ENCODE peak calls at places on chromosome 4, in four cellular contexts. A is cardiac muscle cell, L is fibroblast of mammary gland, P is AG09319. M is an unnamed sample.

GRCh38 chr4:72525938-72526337 is 43.1 kb downstream of the ADAMTS3 start:
- DNase-seq in L (peak), P (peak), A (peak), M (peak)

GRCh38 chr4:134078230-134078914 is 123.2 kb downstream of the PABPC4L start:
- DNase-seq in L (no peak), P (no peak), A (no peak), M (peak)

GRCh38 chr4:107376293-107376692 is 340.2 kb upstream of the DKK2 start:
- DNase-seq in A (no peak), P (no peak), L (no peak), M (no peak)

GRCh38 chr4:123107444-123108252 is 185.3 kb upstream of the NUDT6 start:
- DNase-seq in L (no peak), P (no peak), A (no peak), M (no peak)

GRCh38 chr4:8383016-8383415 is 57.5 kb downstream of the ACOX3 start:
- DNase-seq in A (no peak), L (no peak), P (no peak), M (no peak)

GRCh38 chr4:17781072-17781830 is at the start of gene FAM184B:
- DNase-seq in P (no peak), L (no peak), A (peak), M (no peak)

GRCh38 chr4:117134386-117134785 is 49.0 kb upstream of the TRAM1L1 start:
- DNase-seq in A (peak), P (no peak), L (peak), M (peak)

GRCh38 chr4:175412744-175413143 is 399.3 kb downstream of the GPM6A start:
- DNase-seq in P (no peak), L (peak), A (no peak), M (peak)

GRCh38 chr4:27524224-27524623 is 663.6 kb downstream of the STIM2 start:
- DNase-seq in P (no peak), A (no peak), L (no peak), M (peak)

GRCh38 chr4:2040391-2041233 is 18.5 kb upstream of the NAT8L start:
- DNase-seq in L (no peak), P (no peak), A (peak), M (no peak)

GRCh38 chr4:85787133-85787532 is 312.2 kb downstream of the ARHGAP24 start:
- DNase-seq in A (no peak), P (no peak), L (peak), M (peak)

GRCh38 chr4:57110635-57111546 is 706 bp upstream of the IGFBP7 start:
- DNase-seq in L (peak), P (no peak), A (peak), M (peak)

GRCh38 chr4:8182858-8183725 is 16.0 kb upstream of the SH3TC1 start:
- DNase-seq in L (peak), P (peak), A (no peak), M (peak)

GRCh38 chr4:159552979-159553768 is 450.3 kb downstream of the RAPGEF2 start:
- DNase-seq in L (no peak), P (no peak), A (no peak), M (no peak)

GRCh38 chr4:186798951-186799659 is 75.4 kb upstream of the FAT1 start:
- DNase-seq in P (no peak), A (no peak), L (peak), M (peak)

GRCh38 chr4:150366487-150366999 is 215.4 kb upstream of the MAB21L2 start:
- DNase-seq in P (no peak), L (no peak), A (peak), M (no peak)

GRCh38 chr4:175813841-175814240 is 1.8 kb upstream of the GPM6A start:
- DNase-seq in A (no peak), L (no peak), P (no peak), M (no peak)

GRCh38 chr4:97394653-97395052 is 748.6 kb downstream of the STPG2 start:
- DNase-seq in A (no peak), P (no peak), L (peak), M (no peak)

GRCh38 chr4:44671636-44672035 is 6.6 kb upstream of the GUF1 start:
- DNase-seq in P (no peak), A (no peak), L (no peak), M (no peak)

GRCh38 chr4:105943234-105943633 is 48.0 kb downstream of the NPNT start:
- DNase-seq in P (no peak), L (no peak), A (no peak), M (no peak)

GRCh38 chr4:39256436-39256835 is 74.1 kb downstream of the WDR19 start:
- DNase-seq in P (no peak), A (no peak), L (no peak), M (no peak)

GRCh38 chr4:39259571-39260330 is 77.4 kb downstream of the WDR19 start:
- DNase-seq in L (peak), P (peak), A (no peak), M (peak)

GRCh38 chr4:39255916-39256315 is 73.6 kb downstream of the WDR19 start:
- DNase-seq in A (no peak), P (no peak), L (no peak), M (no peak)

DNA sequence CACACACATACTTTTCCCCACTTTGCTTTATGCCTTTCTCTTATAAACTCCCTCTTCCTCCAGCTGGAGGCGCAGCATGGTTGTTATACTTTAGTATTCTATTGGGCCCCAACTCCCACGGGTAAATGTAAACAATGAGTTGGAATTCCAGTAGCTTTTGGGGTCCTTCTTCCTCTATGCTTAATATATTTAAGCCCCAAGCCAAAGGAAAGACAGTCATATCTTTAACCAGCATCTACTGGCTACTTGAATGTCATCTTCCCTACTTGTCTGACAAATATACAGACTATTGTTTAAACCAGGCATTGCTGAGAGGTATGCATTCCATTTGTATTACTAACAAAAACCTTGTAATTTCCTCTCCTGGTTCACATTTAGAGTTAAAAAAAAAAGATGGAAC is 72.9 kb downstream of the WDR19 start:
- DNase-seq in A (no peak), P (no peak), L (peak), M (peak)
- TF ChIP-seq CTCF in A (peak), P (no peak), L (peak), M (peak)

GRCh38 chr4:73596001-73596400 is 24.2 kb downstream of the RASSF6 start:
- DNase-seq in P (no peak), A (no peak), L (no peak), M (no peak)

GRCh38 chr4:73589261-73589847 is 30.9 kb downstream of the RASSF6 start:
- DNase-seq in P (peak), A (no peak), L (peak), M (peak)

GRCh38 chr4:73597594-73597993 is 22.6 kb downstream of the RASSF6 start:
- DNase-seq in L (no peak), P (no peak), A (no peak), M (no peak)

GRCh38 chr4:73589887-73590801 is 30.1 kb downstream of the RASSF6 start:
- DNase-seq in A (no peak), P (no peak), L (no peak), M (peak)

GRCh38 chr4:73593631-73594241 is 26.5 kb downstream of the RASSF6 start:
- DNase-seq in A (peak), P (no peak), L (peak), M (peak)
- TF ChIP-seq CTCF in A (peak), P (peak), L (peak), M (peak)

GRCh38 chr4:16197842-16198241 is 28.4 kb downstream of the TAPT1 start:
- DNase-seq in P (no peak), L (no peak), A (no peak), M (no peak)

GRCh38 chr4:16198271-16198670 is 28.0 kb downstream of the TAPT1 start:
- DNase-seq in A (no peak), L (no peak), P (no peak), M (no peak)

GRCh38 chr4:16199132-16199531 is 27.1 kb downstream of the TAPT1 start:
- DNase-seq in A (peak), L (peak), P (no peak), M (peak)

GRCh38 chr4:16195209-16195608 is 31.1 kb downstream of the TAPT1 start:
- DNase-seq in A (no peak), L (no peak), P (no peak), M (no peak)

GRCh38 chr4:16196482-16197393 is 29.5 kb downstream of the TAPT1 start:
- DNase-seq in A (peak), L (peak), P (peak), M (peak)
- TF ChIP-seq CTCF in A (peak), L (peak), P (peak), M (peak)

DNA sequence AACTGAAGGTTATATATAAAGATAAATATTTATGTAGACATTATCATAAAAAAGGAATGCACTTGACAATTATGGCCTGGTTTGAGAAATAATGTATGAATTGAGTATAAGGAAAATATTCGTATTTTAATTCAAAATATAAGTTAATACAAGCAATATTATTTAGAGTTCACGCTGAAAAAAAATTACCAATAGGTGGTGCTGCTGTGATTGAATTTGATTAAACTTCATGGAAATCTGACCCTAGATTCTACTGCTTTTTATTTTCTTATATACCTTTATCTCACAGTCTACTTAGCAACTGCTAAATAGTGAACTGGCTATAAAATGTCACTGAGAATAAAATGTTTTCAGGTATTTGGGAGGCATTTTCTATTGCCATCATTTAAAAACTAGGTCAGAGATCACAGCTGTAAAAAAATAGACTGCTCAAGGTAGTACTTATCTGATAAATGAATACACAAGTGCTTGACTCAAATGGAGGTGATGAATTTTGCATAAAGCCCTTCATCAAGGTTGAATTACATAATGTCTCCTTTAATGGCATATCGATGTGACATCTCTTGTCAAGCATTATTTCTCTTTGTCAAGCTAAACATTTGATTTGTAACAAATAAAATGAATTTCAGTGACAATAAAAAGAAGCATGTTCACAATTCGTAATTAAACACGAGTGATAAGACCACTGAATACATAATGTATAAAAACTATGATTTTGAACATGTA is 1638.8 kb upstream of the PCDH7 start:
- DNase-seq in A (no peak), L (peak), P (no peak), M (peak)
- TF ChIP-seq CTCF in A (no peak), L (peak), P (no peak), M (peak)

GRCh38 chr4:93894995-93895394 is 66.4 kb downstream of the ATOH1 start:
- DNase-seq in P (no peak), L (no peak), A (no peak), M (no peak)

GRCh38 chr4:93897559-93897958 is 69.0 kb downstream of the ATOH1 start:
- DNase-seq in L (no peak), P (no peak), A (peak), M (no peak)
- TF ChIP-seq CTCF in L (peak), P (no peak), A (no peak), M (no peak)

DNA sequence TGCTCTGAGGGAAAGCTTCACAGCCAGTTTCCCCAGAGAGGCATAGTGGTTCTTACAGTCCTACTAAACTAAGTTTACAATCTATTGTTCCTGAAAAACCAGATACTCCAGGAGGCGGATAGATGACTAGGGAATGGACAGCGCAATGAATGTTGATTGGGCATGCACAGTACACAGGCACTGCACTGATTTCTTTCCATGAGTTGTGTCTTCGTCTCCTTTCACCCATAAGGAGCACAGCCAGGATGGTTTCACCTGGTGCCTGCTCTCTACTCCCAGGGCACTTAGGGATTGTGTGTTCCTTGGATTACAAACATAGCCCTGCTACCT is 144.9 kb downstream of the PALLD start:
- DNase-seq in P (no peak), L (no peak), A (no peak), M (no peak)
- TF ChIP-seq CTCF in P (no peak), L (no peak), A (no peak), M (no peak)

GRCh38 chr4:121950212-121950679 is 1.6 kb downstream of the TRPC3 start:
- DNase-seq in A (peak), L (peak), P (peak), M (peak)
- TF ChIP-seq CTCF in A (peak), L (peak), P (peak), M (peak)

DNA sequence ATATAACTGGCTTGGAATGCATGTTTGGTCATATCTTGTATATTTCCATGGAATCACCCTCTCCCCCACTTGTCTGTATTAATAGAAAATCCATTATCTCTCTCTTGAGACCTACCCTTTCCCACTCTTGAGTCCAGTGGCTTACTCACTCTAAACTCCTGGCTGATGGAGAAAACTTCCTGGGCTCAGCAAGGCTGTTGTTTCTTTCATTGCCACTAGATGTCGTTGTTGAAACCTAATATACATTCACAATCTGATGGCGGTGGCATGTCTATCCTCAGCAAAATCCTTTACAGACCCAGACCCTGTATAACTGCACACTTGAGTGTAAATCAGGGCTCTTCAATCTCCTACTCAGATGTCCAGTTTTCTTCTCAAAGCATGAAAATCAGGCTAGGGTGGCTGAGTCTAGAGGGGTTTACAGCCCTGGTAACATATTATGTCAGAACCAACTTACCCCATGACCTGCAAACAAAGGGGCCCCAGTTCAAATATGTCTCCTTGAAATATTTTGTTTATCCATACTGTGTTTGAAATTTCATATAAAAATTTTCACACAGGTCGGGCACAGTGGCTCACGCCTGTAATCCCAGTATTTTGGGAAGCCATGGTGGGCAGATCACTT is 70.0 kb upstream of the FAM241A start:
- DNase-seq in P (peak), A (peak), L (peak), M (peak)
- TF ChIP-seq CTCF in P (peak), A (peak), L (peak), M (peak)

GRCh38 chr4:180668732-180669131 is 1574.5 kb upstream of the TENM3 start:
- DNase-seq in L (no peak), P (no peak), A (no peak), M (no peak)

GRCh38 chr4:180669637-180670036 is 1573.6 kb upstream of the TENM3 start:
- DNase-seq in A (no peak), P (no peak), L (no peak), M (no peak)

GRCh38 chr4:180664766-180665368 is 1578.3 kb upstream of the TENM3 start:
- DNase-seq in P (peak), A (peak), L (peak), M (peak)

GRCh38 chr4:180665481-180665880 is 1577.7 kb upstream of the TENM3 start:
- DNase-seq in A (no peak), P (no peak), L (no peak), M (no peak)

DNA sequence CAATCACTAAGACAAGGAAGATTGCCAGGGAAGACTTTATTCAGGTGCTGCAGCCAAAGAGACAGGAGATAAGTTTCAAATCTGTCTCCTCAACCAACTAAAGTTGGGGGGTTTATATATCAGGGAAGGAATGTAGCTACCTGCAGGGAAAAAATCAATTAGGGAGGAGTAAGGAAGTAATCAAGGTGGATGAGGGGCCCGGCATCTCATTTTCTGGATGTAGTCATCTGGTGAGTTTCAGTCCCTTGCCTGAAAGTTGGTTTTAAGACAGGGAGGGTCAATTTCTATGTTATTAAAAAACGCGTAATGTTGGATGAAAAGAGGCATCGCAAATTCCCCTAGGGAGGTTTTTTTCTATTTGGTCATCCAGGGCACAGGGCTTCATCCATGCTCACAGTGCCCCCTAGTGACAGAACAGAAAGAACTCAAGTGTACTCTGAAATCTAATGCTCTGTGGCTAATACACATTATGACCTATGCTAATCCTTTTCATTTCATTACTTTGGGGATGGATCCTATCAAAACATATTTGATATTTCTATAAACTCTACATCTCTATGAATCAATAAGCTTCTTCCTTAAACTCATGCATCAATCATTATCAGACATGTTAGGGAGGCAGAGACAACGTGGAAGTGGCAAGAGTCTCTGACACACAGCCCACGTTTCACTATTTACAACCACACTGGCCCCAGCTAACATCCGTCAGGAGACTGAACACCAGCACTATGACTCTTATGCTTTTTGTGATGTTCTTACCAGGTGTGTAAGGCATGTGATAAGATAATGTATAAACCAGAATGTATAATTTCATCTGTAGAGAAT is 1577.0 kb upstream of the TENM3 start:
- DNase-seq in L (peak), P (peak), A (peak), M (peak)
- TF ChIP-seq CTCF in L (peak), P (peak), A (peak), M (peak)

GRCh38 chr4:112213091-112213490 is 18.5 kb upstream of the AP1AR start:
- DNase-seq in P (no peak), A (no peak), L (peak), M (peak)

GRCh38 chr4:112213850-112214249 is 17.7 kb upstream of the AP1AR start:
- DNase-seq in L (peak), A (no peak), P (no peak), M (peak)

GRCh38 chr4:112210777-112211176 is 20.8 kb upstream of the AP1AR start:
- DNase-seq in P (no peak), A (no peak), L (peak), M (peak)

GRCh38 chr4:112219826-112220366 is 11.7 kb upstream of the AP1AR start:
- DNase-seq in L (no peak), P (no peak), A (no peak), M (no peak)

GRCh38 chr4:112214397-112215264 is 17.0 kb upstream of the AP1AR start:
- DNase-seq in L (peak), P (no peak), A (peak), M (peak)
- TF ChIP-seq CTCF in L (peak), P (peak), A (peak), M (peak)